ENCODE peak calls at places on chromosomes 1 and 21, in seven cellular contexts. F is ovary, T is tibial artery, U is hepatocyte, B is psoas muscle, Y is Caco-2, N is heart right ventricle. O is an unnamed sample.

GRCh38 chr1:110259770-110260169 is 49.7 kb downstream of the KCNC4 start:
- DNase-seq in T (no peak), U (no peak), F (no peak), Y (no peak), N (no peak), B (no peak), O (peak; percentile 90)

GRCh38 chr1:228065543-228066347 is 16.8 kb upstream of the ARF1 start:
- DNase-seq in T (no peak), Y (no peak), B (peak; percentile 35), F (no peak), U (no peak), N (no peak), O (no peak)

GRCh38 chr1:218488986-218489385 is 143.8 kb downstream of the TGFB2 start:
- DNase-seq in U (no peak), T (no peak), B (no peak), N (no peak), Y (peak; percentile 72), F (no peak), O (peak; percentile 41)

GRCh38 chr1:208997726-208998312 is 585.7 kb upstream of the CAMK1G start:
- DNase-seq in Y (no peak), B (no peak), U (peak; percentile 13), T (no peak), N (no peak), F (no peak), O (peak; percentile 46)

GRCh38 chr1:168243200-168243599 is 17.4 kb downstream of the SFT2D2 start:
- DNase-seq in Y (no peak), N (peak; percentile 25), B (no peak), U (no peak), F (peak; percentile 73), T (no peak), O (no peak)

GRCh38 chr21:17612023-17612564 is 607 bp downstream of the BTG3 start:
- DNase-seq in F (peak; percentile 47), B (peak; percentile 59), Y (peak; percentile 35), T (peak; percentile 38), N (peak; percentile 33), U (peak; percentile 63), O (peak; percentile 59)

GRCh38 chr1:15429701-15430149 is 8.5 kb upstream of the CTRC start:
- DNase-seq in T (no peak), U (no peak), Y (no peak), B (no peak), F (no peak), N (no peak), O (peak; percentile 80)

GRCh38 chr1:147238925-147239820 is 3.3 kb upstream of the CHD1L start:
- DNase-seq in U (no peak), B (no peak), Y (no peak), F (no peak), T (no peak), N (no peak), O (no peak)

GRCh38 chr1:5969168-5969567 is 23.1 kb downstream of the NPHP4 start:
- DNase-seq in T (no peak), B (peak; percentile 6), F (peak; percentile 10), N (no peak), U (no peak), Y (no peak), O (no peak)

GRCh38 chr1:63892632-63893395 is 119.0 kb downstream of the ROR1 start:
- DNase-seq in T (peak; percentile 39), B (peak; percentile 52), N (no peak), Y (no peak), U (no peak), F (no peak), O (peak; percentile 48)

GRCh38 chr1:56450004-56450666 is 129.2 kb downstream of the PLPP3 start:
- DNase-seq in T (no peak), B (no peak), Y (peak; percentile 37), N (no peak), F (no peak), U (peak; percentile 27), O (no peak)

GRCh38 chr1:24849653-24850295 is 80.3 kb downstream of the RUNX3 start:
- DNase-seq in F (no peak), U (peak; percentile 59), Y (no peak), N (peak; percentile 22), B (no peak), T (no peak), O (peak; percentile 21)

GRCh38 chr1:226990133-226990716 is 50.1 kb downstream of the COQ8A start:
- DNase-seq in F (peak; percentile 44), Y (no peak), T (no peak), U (peak; percentile 69), N (no peak), B (peak; percentile 71), O (no peak)

GRCh38 chr1:181113061-181113695 is 24.7 kb downstream of the IER5 start:
- DNase-seq in F (no peak), T (no peak), B (peak; percentile 68), N (no peak), U (peak; percentile 41), Y (peak; percentile 67), O (peak; percentile 89)

GRCh38 chr1:110953031-110953430 is 10.7 kb downstream of the LRIF1 start:
- DNase-seq in T (no peak), Y (no peak), U (no peak), B (no peak), F (no peak), N (no peak), O (no peak)

GRCh38 chr1:21294266-21295058 is 4.2 kb upstream of the ECE1 start:
- DNase-seq in T (no peak), U (no peak), Y (no peak), F (no peak), N (no peak), B (no peak), O (peak; percentile 54)

GRCh38 chr1:1432951-1433803 is 2.3 kb upstream of the VWA1 start:
- DNase-seq in Y (peak; percentile 95), F (peak; percentile 65), N (peak; percentile 77), U (peak; percentile 92), T (peak; percentile 38), B (peak; percentile 76), O (peak; percentile 62)

GRCh38 chr21:45591619-45592207 is 49.5 kb upstream of the SLC19A1 start:
- DNase-seq in U (no peak), Y (peak; percentile 8), F (no peak), T (no peak), B (no peak), N (no peak), O (no peak)

GRCh38 chr1:20165522-20165951 is 20.4 kb upstream of the UBXN10 start:
- DNase-seq in T (no peak), B (no peak), Y (no peak), F (no peak), N (no peak), U (no peak), O (peak; percentile 8)

GRCh38 chr1:117606608-117607261 is 887 bp downstream of the TENT5C start:
- DNase-seq in F (peak; percentile 66), U (peak; percentile 74), B (no peak), Y (peak; percentile 40), T (no peak), N (peak; percentile 39), O (peak; percentile 50)

GRCh38 chr1:110672001-110672752 is 2.6 kb downstream of the KCNA3 start:
- DNase-seq in N (peak; percentile 20), Y (no peak), T (no peak), B (no peak), F (no peak), U (no peak), O (no peak)

GRCh38 chr1:36475910-36476604 is 6.7 kb downstream of the CSF3R start:
- DNase-seq in N (no peak), U (no peak), T (no peak), F (no peak), Y (no peak), B (no peak), O (no peak)
- TF ChIP-seq CTCF in N (no peak), U (no peak), T (no peak), F (no peak), Y (no peak), B (no peak), O (peak; percentile 14)

GRCh38 chr1:95035536-95035935 is 37.2 kb downstream of the ALG14 start:
- DNase-seq in F (no peak), T (no peak), N (no peak), U (no peak), Y (no peak), B (no peak), O (peak; percentile 84)

GRCh38 chr1:95039360-95040031 is 33.3 kb downstream of the ALG14 start:
- DNase-seq in T (no peak), N (no peak), U (peak; percentile 39), Y (peak; percentile 45), F (no peak), B (no peak), O (peak; percentile 86)

GRCh38 chr1:95033843-95034242 is 38.9 kb downstream of the ALG14 start:
- DNase-seq in T (no peak), B (no peak), F (no peak), U (no peak), Y (no peak), N (no peak), O (no peak)

GRCh38 chr1:95029532-95029931 is 43.2 kb downstream of the ALG14 start:
- DNase-seq in T (no peak), Y (no peak), N (no peak), U (no peak), F (no peak), B (no peak), O (no peak)

DNA sequence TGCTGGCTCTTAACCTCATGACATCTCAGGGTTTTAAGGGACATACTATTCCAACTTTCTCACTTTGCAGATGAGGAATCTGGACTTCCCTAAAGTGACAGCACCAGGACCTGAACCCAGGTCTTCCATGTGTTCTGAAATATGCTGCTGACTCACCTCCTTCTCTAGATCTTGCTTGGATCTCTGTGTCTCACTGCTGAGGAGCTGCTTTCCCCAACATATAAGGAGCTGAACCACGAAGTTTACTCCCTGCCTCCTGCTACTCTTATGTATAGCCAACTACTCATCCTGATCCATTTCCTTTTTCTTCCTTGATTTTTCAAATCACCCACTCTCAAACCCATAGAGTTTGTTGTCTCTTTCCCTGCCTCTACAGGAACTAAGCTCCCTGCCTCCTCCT is 38.2 kb downstream of the ALG14 start:
- DNase-seq in F (no peak), B (no peak), Y (no peak), N (no peak), T (no peak), U (no peak), O (no peak)
- H3K27me3 ChIP-seq in F (no peaks in the 10 kb centered on the region), B (no peaks in the 10 kb centered on the region), Y (no peaks in the 10 kb centered on the region), N (no peaks in the 10 kb centered on the region), T (no peaks in the 10 kb centered on the region), U (no peaks in the 10 kb centered on the region), O (no peaks in the 10 kb centered on the region)

GRCh38 chr1:93172778-93173177 is 7.4 kb downstream of the TMED5 start:
- DNase-seq in U (no peak), T (no peak), Y (peak; percentile 44), B (no peak), N (no peak), F (no peak), O (no peak)

GRCh38 chr1:93179886-93180722 is at the start of gene TMED5:
- DNase-seq in U (peak; percentile 99), F (peak; percentile 97), B (peak; percentile 99), Y (peak; percentile 96), T (peak; percentile 98), N (peak; percentile 98), O (peak; percentile 93)

GRCh38 chr1:93180723-93181613 is at the start of gene CCDC18:
- DNase-seq in F (no peak), T (no peak), N (no peak), B (no peak), Y (no peak), U (no peak), O (peak; percentile 37)

GRCh38 chr1:93178418-93178817 is 1.8 kb downstream of the TMED5 start:
- DNase-seq in Y (no peak), T (no peak), F (no peak), N (no peak), B (no peak), U (peak; percentile 15), O (no peak)

GRCh38 chr1:93177991-93178390 is 2.2 kb downstream of the TMED5 start:
- DNase-seq in B (no peak), U (peak; percentile 13), N (no peak), T (no peak), Y (no peak), F (no peak), O (peak; percentile 33)
- H3K36me3 ChIP-seq in B (no peaks in the 10 kb centered on the region), U (no peaks in the 10 kb centered on the region), N (peaks cover 16% of the 10 kb centered on the region), T (no peaks in the 10 kb centered on the region), Y (no peaks in the 10 kb centered on the region), F (no peaks in the 10 kb centered on the region), O (peaks cover 2% of the 10 kb centered on the region)

GRCh38 chr1:232793944-232794343 is 11.3 kb upstream of the MAP10 start:
- DNase-seq in Y (no peak), T (no peak), B (no peak), F (no peak), U (peak; percentile 68), N (no peak), O (peak; percentile 63)
- TF ChIP-seq CTCF in Y (peak; percentile 25), T (no peak), B (peak; percentile 19), F (no peak), U (peak; percentile 42), N (no peak), O (peak; percentile 56)